ENCODE peak calls at places on chromosomes 1 and 21, in five cellular contexts. D is suprapubic skin, Y is transverse colon, L is stomach, N is H1. E is an unnamed sample.

GRCh38 chr1:94540440-94541174 is 952 bp downstream of the F3 start:
- DNase-seq in D (no peak), Y (no peak), L (no peak), N (no peak), E (no peak)

GRCh38 chr1:56359036-56359435 is 220.3 kb downstream of the PLPP3 start:
- DNase-seq in D (no peak), Y (no peak), L (no peak), N (no peak), E (no peak)

GRCh38 chr1:64403331-64403730 is 66.6 kb upstream of the CACHD1 start:
- DNase-seq in D (no peak), Y (no peak), L (no peak), N (no peak), E (no peak)

GRCh38 chr1:228315484-228315944 is 91.1 kb downstream of the TRIM11 start:
- DNase-seq in D (peak), Y (no peak), L (peak), N (no peak), E (no peak)

GRCh38 chr1:27668808-27669723 is 2.9 kb downstream of the IFI6 start:
- DNase-seq in D (peak), Y (peak), L (peak), N (peak), E (no peak)

GRCh38 chr1:33899746-33900145 is 35.9 kb downstream of the HMGB4 start:
- DNase-seq in D (no peak), Y (no peak), L (no peak), N (no peak), E (no peak)

GRCh38 chr1:44677201-44677520 is 2.6 kb downstream of the ARMH1 start:
- DNase-seq in D (no peak), Y (no peak), L (no peak), N (no peak), E (no peak)

GRCh38 chr1:41322101-41322661 is 39.1 kb upstream of the FOXO6 start:
- DNase-seq in D (no peak), Y (no peak), L (no peak), N (peak), E (no peak)

GRCh38 chr1:115282825-115283224 is 55.2 kb downstream of the NGF start:
- DNase-seq in D (peak), Y (peak), L (peak), N (no peak), E (no peak)

GRCh38 chr1:43438576-43439120 is 15.1 kb downstream of the HYI start:
- DNase-seq in D (no peak), Y (peak), L (peak), N (no peak), E (no peak)

GRCh38 chr21:44487831-44488230 is 32.5 kb downstream of the LRRC3 start:
- DNase-seq in D (no peak), Y (no peak), L (no peak), N (peak), E (no peak)

GRCh38 chr21:36913247-36914169 is 53.0 kb downstream of the HLCS start:
- DNase-seq in D (no peak), Y (no peak), L (no peak), N (no peak), E (no peak)

DNA sequence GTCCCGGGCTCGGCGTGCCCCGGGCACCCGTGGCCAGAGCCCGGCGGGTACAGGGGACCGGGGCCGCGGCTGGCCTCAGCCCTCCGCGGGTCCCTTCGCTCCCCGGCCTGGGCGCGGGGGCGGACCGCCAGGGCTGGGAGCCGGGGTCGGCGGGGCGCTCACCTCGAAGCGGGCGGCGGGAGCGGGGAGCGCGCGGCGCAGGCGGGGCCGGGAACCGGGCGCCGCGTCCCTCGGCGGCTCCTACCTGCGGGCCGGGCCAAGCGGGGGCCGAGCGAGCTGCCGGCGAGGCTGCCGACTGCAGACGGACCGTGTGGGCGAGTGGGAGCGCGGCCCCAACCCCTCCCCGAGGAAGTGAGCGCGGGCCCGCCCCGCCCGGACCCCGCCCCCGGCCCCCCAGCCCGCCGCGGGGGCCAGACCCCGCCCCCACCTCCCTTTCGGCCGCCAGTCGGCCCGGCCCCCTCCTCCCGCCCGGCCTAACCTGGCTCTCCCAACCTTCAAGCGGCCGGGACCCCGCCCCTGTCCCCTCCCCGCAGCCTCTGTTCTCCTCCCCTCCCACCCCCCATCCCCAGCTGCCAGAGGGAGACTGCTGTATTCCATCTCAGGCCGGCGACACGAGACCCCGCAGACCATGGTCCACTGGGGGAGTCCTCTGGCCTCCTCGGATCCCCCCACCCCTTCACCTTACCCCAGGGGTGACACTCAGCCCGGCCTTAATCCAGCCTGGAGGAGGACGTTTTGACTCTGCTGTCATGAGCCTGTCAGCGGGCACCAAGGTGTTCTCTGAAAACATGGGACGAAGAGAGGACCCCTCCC is at the start of gene FHL3:
- DNase-seq in D (peak), Y (peak), L (peak), N (peak), E (no peak)
- H3K27ac ChIP-seq in D (peak), Y (peak), L (peak), N (no peak), E (peak)

GRCh38 chr1:21392587-21393263 is 47.2 kb upstream of the NBPF3 start:
- DNase-seq in D (no peak), Y (no peak), L (no peak), N (no peak), E (no peak)
- TF ChIP-seq POLR2AphosphoS5 in D (no peak), Y (no peak), L (no peak), N (no peak), E (no peak)

GRCh38 chr1:169047074-169047473 is 59.4 kb upstream of the ATP1B1 start:
- DNase-seq in D (no peak), Y (peak), L (no peak), N (no peak), E (no peak)
- H3K27ac ChIP-seq in D (no peak), Y (peak), L (peak), N (no peak), E (no peak)

DNA sequence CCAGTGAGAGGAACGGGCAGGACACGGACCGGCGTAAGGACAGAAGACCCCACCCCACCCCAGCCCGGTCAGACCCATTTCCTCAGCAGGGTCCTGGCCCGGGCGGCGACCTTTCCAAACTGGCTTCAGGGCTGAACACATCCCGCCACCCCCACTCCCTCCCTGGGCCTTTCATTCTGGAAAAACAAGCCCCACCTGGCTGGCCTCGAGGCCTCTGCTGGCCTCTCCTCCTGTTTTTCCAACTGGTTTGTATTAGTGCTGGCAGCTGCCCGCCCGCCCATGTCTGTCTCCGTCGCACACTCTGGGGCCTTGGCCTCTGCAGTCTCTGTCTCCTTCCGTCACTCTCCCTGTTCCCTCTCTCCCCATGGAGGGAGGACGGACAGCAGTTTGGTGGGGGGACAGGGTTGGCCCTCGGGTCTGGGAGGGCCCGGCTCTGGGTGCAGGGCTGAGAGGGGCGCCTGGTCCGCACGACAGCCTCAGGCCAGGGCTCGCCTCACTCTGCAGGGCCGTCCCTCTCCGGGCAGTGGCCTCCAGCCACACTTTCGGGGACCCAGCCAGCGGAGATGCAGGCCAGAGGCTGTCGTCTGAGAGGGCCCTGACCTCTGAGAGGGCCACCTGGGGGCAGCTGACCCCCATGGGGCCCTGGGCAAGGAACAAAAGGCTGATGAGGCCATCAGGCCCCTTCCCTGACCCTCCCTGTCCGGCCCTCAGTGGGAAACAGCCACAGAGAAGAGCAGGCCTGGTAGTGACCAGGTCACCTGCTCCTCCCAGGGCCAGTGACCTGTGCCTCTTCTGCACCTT is 1.5 kb upstream of the MXRA8 start:
- DNase-seq in D (no peak), Y (no peak), L (no peak), N (no peak), E (no peak)
- TF ChIP-seq POLR2AphosphoS5 in D (no peak), Y (no peak), L (no peak), N (no peak), E (no peak)

DNA sequence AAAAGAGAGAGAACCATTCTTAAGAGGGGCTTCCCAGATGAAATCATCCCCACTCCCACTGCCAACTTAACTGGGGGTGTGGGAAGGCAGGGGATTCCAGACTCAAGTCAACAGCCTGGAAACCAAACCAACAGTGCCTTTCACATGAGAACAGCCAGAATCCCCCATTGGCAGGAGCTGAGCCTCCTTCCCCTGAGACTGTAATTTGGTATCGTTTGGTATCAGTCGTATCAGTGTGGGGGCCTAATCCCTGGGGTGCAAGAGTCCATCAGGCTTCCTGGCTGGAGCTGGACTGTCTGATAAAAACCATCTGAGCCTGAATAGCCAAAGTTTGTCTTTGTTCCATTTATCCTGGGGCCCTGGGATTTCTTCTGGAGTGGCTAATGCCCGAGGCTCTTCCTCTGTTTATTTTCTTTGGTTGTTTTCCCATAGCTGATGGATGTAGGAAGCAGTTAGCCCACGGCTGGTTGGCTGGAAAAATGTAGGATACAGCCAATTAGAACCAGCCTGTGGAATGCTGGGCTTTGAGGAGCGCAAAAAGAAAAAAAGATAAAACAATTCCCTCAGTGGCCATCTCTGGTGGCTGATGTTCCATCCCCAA is 84.6 kb downstream of the LAMC2 start:
- DNase-seq in D (peak), Y (no peak), L (no peak), N (no peak), E (no peak)
- H3K27ac ChIP-seq in D (no peak), Y (no peak), L (peak), N (no peak), E (no peak)

GRCh38 chr1:226429051-226429461 is 21.2 kb upstream of the PARP1 start:
- DNase-seq in D (no peak), Y (no peak), L (no peak), N (no peak), E (no peak)

GRCh38 chr1:226425004-226425378 is 17.1 kb upstream of the PARP1 start:
- DNase-seq in D (no peak), Y (no peak), L (no peak), N (no peak), E (no peak)

GRCh38 chr1:226428348-226429050 is 20.6 kb upstream of the PARP1 start:
- DNase-seq in D (no peak), Y (no peak), L (no peak), N (no peak), E (no peak)

GRCh38 chr1:226425431-226426031 is 17.6 kb upstream of the PARP1 start:
- DNase-seq in D (no peak), Y (no peak), L (no peak), N (no peak), E (no peak)

GRCh38 chr1:226427131-226427530 is 19.2 kb upstream of the PARP1 start:
- DNase-seq in D (no peak), Y (no peak), L (no peak), N (no peak), E (no peak)
- TF ChIP-seq POLR2AphosphoS5 in D (no peak), Y (no peak), L (no peak), N (no peak), E (no peak)

DNA sequence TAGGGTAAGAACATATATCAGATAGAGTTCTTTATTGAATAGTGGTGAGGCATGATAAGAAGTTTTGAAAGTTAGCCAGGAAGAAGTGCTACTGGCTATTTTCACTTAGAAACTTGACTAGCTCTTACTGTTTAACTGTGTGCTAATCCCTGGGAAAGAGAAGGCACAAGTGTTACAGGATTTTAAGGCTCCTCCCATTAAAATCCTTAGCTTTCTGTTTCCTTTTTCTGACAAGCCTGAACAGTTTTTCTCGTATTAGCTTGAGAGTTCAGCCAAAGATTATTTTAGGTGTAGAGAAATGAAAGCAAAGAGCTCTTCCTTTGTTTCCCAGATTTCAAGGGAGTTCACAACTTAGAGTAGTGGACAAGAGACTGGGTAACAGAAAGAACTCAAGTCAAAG is 37.2 kb upstream of the AIM2 start:
- DNase-seq in D (no peak), Y (no peak), L (no peak), N (no peak), E (no peak)
- H3K27ac ChIP-seq in D (no peak), Y (no peak), L (peak), N (no peak), E (no peak)